ENCODE peak calls at places on chromosomes 1 and 21, in eight cellular contexts. E is breast epithelium, G is stomach, I is Panc1, C is heart left ventricle, Y is esophagus muscularis mucosa, T is aorta, H is MM.1S. V is an unnamed sample. For H3K36me3, the result is how much of the 10 kb centered on the place peaks cover.

GRCh38 chr1:84298688-84299535 is 2.6 kb upstream of the SAMD13 start:
- DNase-seq in H (no peak), E (peak), C (peak), G (peak), T (peak), Y (no peak), I (peak), V (peak)

GRCh38 chr1:214224605-214225354 is 56.2 kb upstream of the SMYD2 start:
- DNase-seq in C (no peak), E (no peak), G (no peak), I (no peak), T (no peak), H (no peak), Y (no peak), V (no peak)

GRCh38 chr1:173239058-173239457 is 31.9 kb upstream of the TNFSF4 start:
- DNase-seq in E (no peak), T (no peak), H (no peak), G (no peak), C (no peak), Y (no peak), I (no peak), V (no peak)

GRCh38 chr21:38989745-38990423 is 184.2 kb downstream of the ETS2 start:
- DNase-seq in I (no peak), C (no peak), Y (no peak), H (no peak), T (no peak), E (no peak), G (peak), V (no peak)

GRCh38 chr1:216293673-216294072 is 129.6 kb downstream of the USH2A start:
- DNase-seq in H (no peak), Y (no peak), E (no peak), I (no peak), C (no peak), T (no peak), G (no peak), V (no peak)

GRCh38 chr1:113868387-113869083 is 3.0 kb downstream of the PTPN22 start:
- DNase-seq in Y (no peak), G (no peak), E (no peak), T (no peak), C (no peak), H (no peak), I (no peak), V (no peak)

GRCh38 chr1:2481885-2482284 is 5.8 kb downstream of the PLCH2 start:
- DNase-seq in Y (no peak), H (no peak), C (no peak), E (no peak), T (no peak), G (peak), I (no peak), V (no peak)

GRCh38 chr1:150577557-150578277 is 1.7 kb downstream of the MCL1 start:
- DNase-seq in Y (no peak), G (no peak), C (no peak), E (no peak), I (no peak), T (no peak), H (peak), V (no peak)

GRCh38 chr1:209850342-209850979 is 22.7 kb downstream of the UTP25 start:
- DNase-seq in T (no peak), I (no peak), E (no peak), Y (peak), C (no peak), G (peak), H (peak), V (no peak)

GRCh38 chr1:243332440-243332839 is 76.6 kb downstream of the SDCCAG8 start:
- DNase-seq in G (no peak), E (no peak), H (no peak), C (no peak), Y (no peak), I (no peak), T (no peak), V (no peak)

GRCh38 chr1:5603353-5604104 is 388.7 kb downstream of the NPHP4 start:
- DNase-seq in G (no peak), C (no peak), I (no peak), H (no peak), T (no peak), E (no peak), Y (no peak), V (no peak)

GRCh38 chr1:5599541-5599940 is 392.7 kb downstream of the NPHP4 start:
- DNase-seq in I (no peak), E (no peak), H (no peak), Y (peak), G (peak), C (no peak), T (no peak), V (no peak)

GRCh38 chr1:5597991-5598823 is 394.0 kb downstream of the NPHP4 start:
- DNase-seq in I (no peak), H (no peak), T (no peak), E (no peak), C (no peak), Y (peak), G (peak), V (no peak)

GRCh38 chr1:5598824-5599395 is 393.3 kb downstream of the NPHP4 start:
- DNase-seq in E (no peak), I (no peak), Y (peak), H (no peak), T (no peak), G (peak), C (no peak), V (no peak)

DNA sequence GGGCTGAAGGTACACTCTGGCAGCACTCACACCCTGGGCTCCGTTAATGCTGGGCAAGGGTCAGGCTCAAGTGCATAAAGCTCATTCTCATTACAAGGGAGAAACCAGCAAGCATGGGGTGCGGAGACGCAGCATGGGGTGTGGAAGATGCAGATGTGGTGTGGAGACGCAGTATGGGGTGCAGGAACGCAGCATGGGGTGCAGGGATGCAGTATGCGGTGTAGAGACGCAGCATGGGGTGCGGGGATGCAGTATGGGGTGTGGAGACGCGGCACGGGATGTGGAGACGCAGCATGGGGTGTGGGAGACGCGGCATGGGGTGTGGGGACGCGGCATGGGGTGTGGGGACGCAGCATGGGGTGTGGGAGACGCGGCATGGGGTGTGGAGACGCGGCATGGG is 390.7 kb downstream of the NPHP4 start:
- DNase-seq in T (no peak), E (no peak), I (no peak), G (peak), C (no peak), H (no peak), Y (peak), V (no peak)
- H3K36me3 ChIP-seq in T (under half), E (under half), I (under half), G (under half), C (under half), H (under half), Y (under half), V (under half)

GRCh38 chr1:1073743-1074587 is at the start of gene RNF223:
- DNase-seq in C (peak), E (peak), G (peak), I (no peak), Y (no peak), T (no peak), H (no peak), V (no peak)
- H3K4me3 ChIP-seq in C (no peak), E (peak), G (peak), I (no peak), Y (no peak), T (no peak), H (no peak), V (no peak)

GRCh38 chr1:53315456-53316048 is 12.3 kb downstream of the LRP8 start:
- DNase-seq in H (no peak), T (no peak), E (no peak), I (no peak), C (peak), G (peak), Y (no peak), V (no peak)

GRCh38 chr1:53314606-53315005 is 13.3 kb downstream of the LRP8 start:
- DNase-seq in E (no peak), G (no peak), Y (no peak), I (no peak), C (peak), T (no peak), H (no peak), V (no peak)

GRCh38 chr1:53316058-53316741 is 11.7 kb downstream of the LRP8 start:
- DNase-seq in T (no peak), G (no peak), E (no peak), H (no peak), C (peak), Y (no peak), I (no peak), V (no peak)

GRCh38 chr1:53313556-53313955 is 14.3 kb downstream of the LRP8 start:
- DNase-seq in E (no peak), T (no peak), C (peak), I (no peak), G (no peak), Y (no peak), H (no peak), V (no peak)

GRCh38 chr1:53314096-53314495 is 13.8 kb downstream of the LRP8 start:
- DNase-seq in H (no peak), E (no peak), C (peak), I (no peak), Y (no peak), G (no peak), T (no peak), V (no peak)
- H3K36me3 ChIP-seq in H (under half), E (under half), C (under half), I (under half), Y (under half), G (under half), T (under half), V (under half)

GRCh38 chr1:155007253-155007828 is 4.7 kb downstream of the ZBTB7B start:
- DNase-seq in G (peak), Y (no peak), E (peak), T (peak), H (no peak), C (peak), I (no peak), V (no peak)

GRCh38 chr1:155009221-155009711 is 6.7 kb downstream of the ZBTB7B start:
- DNase-seq in Y (no peak), I (no peak), E (no peak), G (no peak), C (peak), T (no peak), H (no peak), V (no peak)

GRCh38 chr1:155009742-155010141 is 7.1 kb downstream of the ZBTB7B start:
- DNase-seq in C (no peak), G (no peak), H (no peak), E (no peak), T (no peak), Y (no peak), I (no peak), V (no peak)

GRCh38 chr1:155006601-155007101 is 4.0 kb downstream of the ZBTB7B start:
- DNase-seq in H (no peak), E (no peak), T (no peak), I (no peak), Y (no peak), G (no peak), C (no peak), V (no peak)

DNA sequence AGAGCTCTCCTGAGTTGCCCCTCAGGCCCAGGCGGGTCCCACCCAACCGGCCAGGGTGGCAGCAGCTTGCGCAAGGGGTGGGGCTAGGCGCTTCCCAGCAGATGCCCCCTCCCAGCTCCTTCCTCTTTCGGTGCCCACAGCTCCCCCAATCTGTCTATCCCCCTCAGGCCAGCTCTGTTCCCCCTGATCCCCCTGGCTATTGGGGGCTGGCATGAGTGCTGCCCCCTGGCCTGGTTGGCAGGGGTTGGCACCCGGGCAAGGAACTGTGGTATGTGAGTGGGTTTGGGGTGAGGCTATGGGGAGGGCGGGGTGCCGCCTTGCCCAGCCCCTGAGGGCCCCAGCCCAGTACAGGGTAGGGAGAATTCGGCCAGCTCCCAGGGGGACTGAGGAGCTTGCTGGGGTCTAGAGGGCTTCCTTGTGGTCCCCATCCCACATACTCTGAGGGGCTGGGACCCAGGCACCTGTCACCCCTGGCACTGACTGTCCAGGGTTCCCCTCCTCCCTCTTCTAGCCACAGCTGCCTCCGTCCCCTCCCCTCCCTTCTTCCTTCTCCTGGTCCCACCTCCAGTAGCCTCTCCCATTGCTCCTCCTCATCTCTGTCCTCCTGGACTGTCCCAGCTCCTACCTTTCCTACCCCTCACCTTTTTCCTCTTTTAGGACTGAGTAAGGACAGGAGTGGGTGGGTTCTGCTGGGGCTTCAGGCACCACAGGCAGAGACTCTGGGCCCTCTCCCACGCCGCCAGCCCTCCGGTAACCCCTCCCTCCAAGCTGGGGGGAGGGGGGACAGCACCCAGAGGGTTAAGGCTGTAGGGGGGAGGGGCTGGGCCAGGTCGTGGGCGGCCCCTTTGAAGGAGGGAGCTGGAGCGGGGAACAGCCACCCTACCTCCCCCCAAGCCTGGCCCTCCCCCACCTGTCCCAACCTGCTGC is 5.7 kb downstream of the ZBTB7B start:
- DNase-seq in Y (no peak), E (no peak), T (peak), G (no peak), H (no peak), C (peak), I (no peak), V (no peak)
- H3K4me3 ChIP-seq in Y (peak), E (peak), T (no peak), G (peak), H (no peak), C (peak), I (no peak), V (no peak)

GRCh38 chr1:171191992-171192391 is 6.9 kb downstream of the FMO2 start:
- DNase-seq in E (no peak), I (no peak), T (no peak), H (no peak), Y (no peak), G (no peak), C (no peak), V (no peak)

GRCh38 chr1:171195781-171196180 is 10.7 kb downstream of the FMO2 start:
- DNase-seq in G (no peak), H (no peak), T (no peak), Y (no peak), I (no peak), E (no peak), C (no peak), V (no peak)

GRCh38 chr1:171196351-171196750 is 11.3 kb downstream of the FMO2 start:
- DNase-seq in C (no peak), G (no peak), H (no peak), T (no peak), E (no peak), I (no peak), Y (no peak), V (no peak)
- H3K36me3 ChIP-seq in C (under half), G (under half), H (under half), T (under half), E (under half), I (under half), Y (under half), V (under half)